ENCODE peak calls at places on chromosomes 6 and 20, in ten cellular contexts. S is effector memory CD4-positive, alpha-beta T cell; E is iPS DF 6.9; W is RWPE1; M is heart left ventricle; Y is kidney; N is endodermal cell; H is sigmoid colon; T is tibial artery; V is CD8-positive, alpha-beta memory T cell. Z is an unnamed sample.

GRCh38 chr6:33620584-33621395 is at the start of gene ITPR3:
- DNase-seq in E (no peak), V (peak), N (peak), M (peak), H (peak), S (peak), Y (peak), W (peak), T (peak), Z (no peak)

GRCh38 chr6:107689881-107690545 is 134.1 kb downstream of the SCML4 start:
- DNase-seq in W (no peak), H (no peak), M (no peak), Y (no peak), S (no peak), T (no peak), V (no peak), N (peak), E (no peak), Z (no peak)

GRCh38 chr20:57751411-57751810 is 41.6 kb upstream of the PMEPA1 start:
- DNase-seq in M (no peak), S (no peak), H (peak), Y (peak), E (no peak), N (peak), T (peak), V (no peak), W (no peak), Z (no peak)

GRCh38 chr6:117976030-117976651 is 69.1 kb downstream of the SLC35F1 start:
- DNase-seq in T (no peak), M (no peak), N (no peak), Y (no peak), E (peak), V (no peak), W (peak), S (no peak), H (no peak), Z (peak)

GRCh38 chr6:138001750-138002349 is 105.4 kb downstream of the PERP start:
- DNase-seq in E (peak), Y (no peak), V (peak), W (peak), H (peak), S (peak), M (peak), N (peak), T (peak), Z (no peak)

GRCh38 chr20:19867940-19868371 is 109.9 kb downstream of the RIN2 start:
- DNase-seq in W (no peak), M (peak), T (peak), Y (no peak), E (no peak), H (peak), V (no peak), S (no peak), N (no peak), Z (no peak)

GRCh38 chr20:25484224-25484846 is 76.9 kb downstream of the GINS1 start:
- DNase-seq in T (no peak), E (no peak), V (no peak), M (no peak), S (no peak), H (no peak), N (no peak), Y (no peak), W (peak), Z (peak)

GRCh38 chr20:37926612-37927011 is 23.7 kb downstream of the VSTM2L start:
- DNase-seq in S (no peak), N (no peak), T (no peak), H (no peak), Y (no peak), V (no peak), W (no peak), E (no peak), M (no peak), Z (no peak)

GRCh38 chr20:19880256-19881079 is 122.4 kb downstream of the RIN2 start:
- DNase-seq in S (no peak), H (no peak), Y (no peak), V (no peak), E (no peak), T (no peak), M (no peak), N (no peak), W (peak), Z (peak)

GRCh38 chr6:22845467-22845866 is 276.1 kb downstream of the HDGFL1 start:
- DNase-seq in T (no peak), H (no peak), W (no peak), Y (no peak), V (no peak), S (no peak), M (no peak), E (no peak), N (no peak), Z (no peak)

GRCh38 chr6:81750660-81751387 is 1.7 kb downstream of the TENT5A start:
- DNase-seq in T (no peak), V (no peak), W (peak), S (no peak), N (no peak), M (no peak), Y (no peak), H (no peak), E (no peak), Z (no peak)

GRCh38 chr6:17418281-17419188 is 25.1 kb downstream of the CAP2 start:
- DNase-seq in H (no peak), Y (no peak), W (no peak), E (no peak), T (no peak), N (peak), S (no peak), V (no peak), M (no peak), Z (no peak)

GRCh38 chr6:12720310-12720709 is 3.7 kb downstream of the PHACTR1 start:
- DNase-seq in M (no peak), W (no peak), T (no peak), S (no peak), N (no peak), V (no peak), E (no peak), Y (no peak), H (no peak), Z (no peak)

GRCh38 chr6:7640607-7641577 is 50.9 kb downstream of the SNRNP48 start:
- DNase-seq in N (no peak), M (no peak), E (no peak), W (peak), S (no peak), H (no peak), T (no peak), V (no peak), Y (no peak), Z (peak)

GRCh38 chr6:41455410-41455809 is 90.8 kb upstream of the FOXP4 start:
- DNase-seq in S (no peak), N (no peak), E (no peak), M (no peak), V (no peak), W (no peak), T (no peak), Y (no peak), H (no peak), Z (no peak)

GRCh38 chr6:31474871-31475286 is 23.1 kb upstream of the MICB start:
- DNase-seq in M (no peak), W (no peak), H (peak), E (no peak), Y (no peak), T (no peak), N (peak), S (no peak), V (no peak), Z (no peak)

GRCh38 chr6:106630366-106630765 is 988 bp downstream of the QRSL1 start:
- DNase-seq in H (no peak), Y (no peak), E (no peak), M (no peak), T (no peak), W (no peak), V (no peak), N (no peak), S (no peak), Z (no peak)

GRCh38 chr6:165008971-165009370 is 300.4 kb downstream of the C6orf118 start:
- DNase-seq in T (no peak), S (no peak), W (no peak), M (no peak), N (no peak), V (no peak), E (no peak), Y (no peak), H (no peak), Z (no peak)

GRCh38 chr6:108655840-108656650 is 95.3 kb downstream of the FOXO3 start:
- DNase-seq in T (peak), N (no peak), Y (no peak), H (peak), S (no peak), M (no peak), W (no peak), V (no peak), E (no peak), Z (no peak)

GRCh38 chr20:62386383-62387218 is at the start of gene RPS21:
- DNase-seq in T (peak), Y (peak), E (peak), N (peak), S (peak), V (peak), W (peak), M (peak), H (peak), Z (peak)

GRCh38 chr20:34524426-34524825 is 8.2 kb downstream of the DYNLRB1 start:
- DNase-seq in T (no peak), E (no peak), S (no peak), M (no peak), N (no peak), Y (no peak), H (no peak), W (no peak), V (no peak), Z (no peak)

GRCh38 chr6:150752409-150752808 is 113.1 kb upstream of the MTHFD1L start:
- DNase-seq in S (no peak), E (no peak), N (no peak), T (no peak), H (no peak), Y (no peak), M (no peak), W (no peak), V (no peak), Z (no peak)

GRCh38 chr6:68053805-68054373 is 581.2 kb upstream of the ADGRB3 start:
- DNase-seq in T (no peak), N (no peak), M (no peak), Y (no peak), H (no peak), V (no peak), S (no peak), E (no peak), W (no peak), Z (no peak)

GRCh38 chr20:434221-434620 is 26.1 kb downstream of the RBCK1 start:
- DNase-seq in S (no peak), H (no peak), T (no peak), E (peak), N (peak), Y (no peak), W (no peak), M (no peak), V (peak), Z (no peak)

GRCh38 chr6:110628330-110628729 is 151.9 kb upstream of the SLC22A16 start:
- DNase-seq in T (no peak), M (no peak), N (no peak), Y (no peak), E (no peak), S (no peak), H (no peak), W (peak), V (no peak), Z (peak)

GRCh38 chr20:32510601-32511357 is 74.4 kb downstream of the NOL4L start:
- DNase-seq in T (no peak), E (no peak), Y (peak), V (peak), W (no peak), S (no peak), M (no peak), H (no peak), N (peak), Z (no peak)

GRCh38 chr6:137222376-137222775 is 3.2 kb upstream of the IFNGR1 start:
- DNase-seq in N (no peak), S (no peak), M (no peak), T (no peak), W (no peak), Y (no peak), E (no peak), V (no peak), H (no peak), Z (no peak)

GRCh38 chr6:158869010-158869603 is 49.9 kb upstream of the EZR start:
- DNase-seq in Y (no peak), M (no peak), S (no peak), H (no peak), N (no peak), V (no peak), E (no peak), T (peak), W (no peak), Z (no peak)

GRCh38 chr20:62568045-62568389 is 74.3 kb upstream of the SLCO4A1 start:
- DNase-seq in H (no peak), E (no peak), S (no peak), T (no peak), V (no peak), N (no peak), W (no peak), M (no peak), Y (no peak), Z (no peak)

GRCh38 chr20:47949230-47949629 is 163.9 kb upstream of the SULF2 start:
- DNase-seq in H (no peak), N (no peak), M (no peak), W (no peak), Y (no peak), S (no peak), T (no peak), E (no peak), V (no peak), Z (peak)

GRCh38 chr6:157381631-157382621 is 936 bp downstream of the ZDHHC14 start:
- DNase-seq in W (peak), T (peak), Y (peak), S (peak), H (peak), V (peak), N (peak), E (no peak), M (peak), Z (no peak)

GRCh38 chr6:42795651-42796050 is 13.8 kb downstream of the BICRAL start:
- DNase-seq in E (no peak), Y (no peak), M (no peak), T (no peak), W (no peak), H (no peak), S (no peak), N (no peak), V (no peak), Z (no peak)

GRCh38 chr6:42796171-42796570 is 14.3 kb downstream of the BICRAL start:
- DNase-seq in Y (no peak), M (no peak), S (no peak), H (no peak), V (no peak), T (no peak), N (no peak), E (no peak), W (no peak), Z (no peak)

GRCh38 chr6:42790549-42791181 is 8.8 kb downstream of the BICRAL start:
- DNase-seq in V (no peak), N (peak), H (no peak), W (no peak), S (no peak), E (no peak), M (no peak), Y (no peak), T (no peak), Z (no peak)

GRCh38 chr6:42788671-42789070 is 6.8 kb downstream of the BICRAL start:
- DNase-seq in H (peak), W (no peak), S (no peak), E (no peak), V (no peak), N (no peak), M (no peak), Y (no peak), T (no peak), Z (no peak)

DNA sequence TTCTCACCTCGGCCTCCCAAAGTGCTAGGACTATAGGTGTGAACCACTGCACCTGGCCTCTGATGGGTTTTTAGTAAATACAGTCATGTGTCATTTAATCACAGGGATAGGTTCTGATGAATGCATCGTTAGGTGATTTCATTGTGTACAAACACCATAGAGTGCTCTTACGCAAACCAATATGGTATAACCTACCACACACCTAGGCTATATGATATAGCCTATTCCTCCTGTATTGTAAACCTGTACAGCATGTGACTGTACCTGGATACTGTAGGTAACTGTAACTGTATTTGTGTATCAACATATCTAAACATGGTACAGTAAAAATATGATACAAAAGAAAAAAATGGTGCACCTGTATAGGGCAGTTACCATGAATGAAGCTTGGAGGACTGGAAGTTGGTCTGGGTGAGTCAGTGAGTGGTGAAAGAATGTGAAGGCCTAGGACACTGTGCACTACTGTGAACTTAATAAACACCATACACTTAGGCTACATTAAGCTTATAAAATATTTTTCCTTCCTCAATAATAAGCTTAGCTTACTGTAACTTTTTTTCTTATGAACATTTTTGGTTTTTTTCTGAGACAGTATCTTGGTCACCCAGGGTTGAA is 10.0 kb downstream of the BICRAL start:
- DNase-seq in W (no peak), E (no peak), H (no peak), Y (no peak), N (no peak), S (no peak), M (no peak), T (no peak), V (no peak), Z (no peak)
- H3K27ac ChIP-seq in W (no peak), E (no peak), H (peak), Y (no peak), N (no peak), S (peak), M (no peak), T (peak), V (no peak), Z (peak)

DNA sequence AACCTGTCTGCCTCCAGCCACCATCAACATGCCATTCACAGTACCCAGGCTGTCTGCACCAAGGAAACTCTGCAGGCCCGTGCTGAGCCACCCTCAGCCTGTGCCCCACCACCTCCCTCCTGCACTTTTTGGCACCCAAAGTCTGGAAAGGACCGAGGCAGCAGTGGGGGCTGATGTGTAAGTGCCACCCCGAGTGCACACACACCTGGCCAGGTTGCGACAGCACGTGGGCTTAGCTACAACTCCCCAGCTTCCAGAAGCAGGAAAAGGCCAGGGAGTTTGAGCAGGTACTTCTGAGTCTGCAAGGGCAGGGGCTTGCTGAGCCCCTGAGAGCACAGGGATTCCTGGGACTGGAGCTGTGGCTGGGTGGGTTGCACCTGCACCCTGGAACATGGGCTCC is 303.3 kb upstream of the OPRM1 start:
- DNase-seq in M (no peak), H (no peak), Y (no peak), T (no peak), W (no peak), E (no peak), N (no peak), V (no peak), S (no peak), Z (no peak)
- H3K27ac ChIP-seq in M (no peak), H (no peak), Y (no peak), T (no peak), W (no peak), E (no peak), N (no peak), V (no peak), S (no peak), Z (no peak)

GRCh38 chr20:45115829-45116228 is 855 bp upstream of the WFDC5 start:
- DNase-seq in V (no peak), W (no peak), M (no peak), H (no peak), T (no peak), S (no peak), E (no peak), N (no peak), Y (no peak), Z (no peak)
- H3K27ac ChIP-seq in V (no peak), W (no peak), M (no peak), H (no peak), T (no peak), S (no peak), E (no peak), N (no peak), Y (no peak), Z (no peak)

GRCh38 chr6:47105469-47106188 is 63.5 kb upstream of the ADGRF1 start:
- DNase-seq in H (no peak), E (no peak), W (no peak), T (no peak), S (no peak), Y (no peak), M (no peak), V (no peak), N (peak), Z (no peak)

GRCh38 chr6:47106721-47107197 is 64.6 kb upstream of the ADGRF1 start:
- DNase-seq in M (no peak), S (no peak), V (no peak), N (peak), T (no peak), W (no peak), Y (no peak), E (no peak), H (no peak), Z (peak)

GRCh38 chr6:47106216-47106615 is 64.1 kb upstream of the ADGRF1 start:
- DNase-seq in T (no peak), S (no peak), Y (no peak), M (no peak), E (no peak), N (no peak), W (no peak), V (no peak), H (no peak), Z (no peak)

GRCh38 chr6:47102331-47102730 is 60.2 kb upstream of the ADGRF1 start:
- DNase-seq in V (no peak), T (no peak), Y (no peak), S (no peak), W (no peak), E (no peak), N (no peak), H (no peak), M (no peak), Z (no peak)

GRCh38 chr6:47103931-47104330 is 61.8 kb upstream of the ADGRF1 start:
- DNase-seq in S (no peak), E (no peak), W (no peak), M (no peak), Y (no peak), T (peak), H (no peak), V (no peak), N (no peak), Z (peak)
- H3K27ac ChIP-seq in S (no peak), E (no peak), W (no peak), M (no peak), Y (no peak), T (no peak), H (no peak), V (no peak), N (no peak), Z (peak)

GRCh38 chr20:5691918-5692618 is 58.1 kb upstream of the SHLD1 start:
- DNase-seq in E (no peak), V (no peak), W (no peak), S (no peak), T (no peak), H (no peak), N (no peak), M (no peak), Y (no peak), Z (no peak)

GRCh38 chr20:5686381-5687105 is 63.7 kb upstream of the SHLD1 start:
- DNase-seq in W (no peak), S (no peak), V (no peak), Y (no peak), M (no peak), N (no peak), H (no peak), T (no peak), E (no peak), Z (no peak)

GRCh38 chr20:5687884-5688283 is 62.3 kb upstream of the SHLD1 start:
- DNase-seq in N (no peak), W (no peak), V (no peak), T (no peak), M (no peak), H (no peak), S (no peak), Y (no peak), E (no peak), Z (no peak)

GRCh38 chr20:5689451-5689850 is 60.8 kb upstream of the SHLD1 start:
- DNase-seq in N (no peak), E (no peak), Y (no peak), V (no peak), H (no peak), M (no peak), S (no peak), T (no peak), W (no peak), Z (no peak)

GRCh38 chr20:5688431-5688972 is 61.7 kb upstream of the SHLD1 start:
- DNase-seq in E (no peak), H (no peak), V (no peak), W (no peak), T (no peak), M (peak), Y (peak), N (no peak), S (no peak), Z (no peak)
- H3K27ac ChIP-seq in E (no peak), H (no peak), V (no peak), W (no peak), T (no peak), M (peak), Y (no peak), N (no peak), S (no peak), Z (no peak)

DNA sequence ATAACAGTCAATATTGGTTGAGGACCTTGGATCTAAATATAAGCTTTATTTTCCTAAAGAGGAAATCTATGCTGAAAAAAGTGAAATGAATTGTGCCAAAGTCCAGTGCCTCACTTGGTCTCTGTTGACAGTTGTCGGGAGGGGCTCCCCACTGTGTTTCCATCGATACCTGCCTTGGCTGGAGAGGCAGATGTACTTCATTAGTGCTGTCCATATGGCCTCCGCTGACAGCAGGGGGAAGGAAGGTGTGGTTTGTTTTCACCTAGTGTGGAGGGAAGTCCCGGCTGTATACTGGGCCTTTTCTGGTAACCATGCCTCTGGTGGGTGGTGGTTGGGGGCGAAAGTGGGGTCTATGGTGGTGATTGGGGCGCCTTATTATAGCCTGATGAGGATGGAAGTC is 42.7 kb downstream of the CD2AP start:
- DNase-seq in H (no peak), Y (no peak), E (no peak), M (no peak), T (no peak), S (no peak), N (no peak), V (no peak), W (no peak), Z (no peak)
- H3K27ac ChIP-seq in H (no peak), Y (no peak), E (no peak), M (no peak), T (no peak), S (no peak), N (no peak), V (no peak), W (no peak), Z (no peak)

GRCh38 chr6:1997702-1998101 is 247.7 kb downstream of the GMDS start:
- DNase-seq in N (no peak), T (no peak), Y (no peak), M (no peak), H (no peak), W (no peak), S (no peak), V (no peak), E (no peak), Z (no peak)
- H3K27ac ChIP-seq in N (no peak), T (no peak), Y (no peak), M (no peak), H (no peak), W (no peak), S (no peak), V (no peak), E (no peak), Z (no peak)

Z was measured in epithelial cell of prostate.